ENCODE peak calls at places on chromosomes 12 and 14, in nine cellular contexts. X, T, C, A, Z, N, L, K and W are unnamed samples. For H3K4me1, the result is how much of the 10 kb centered on the place peaks cover.

GRCh38 chr14:64421166-64421565 is 33.0 kb downstream of the MTHFD1 start:
- DNase-seq in X (peak), T (peak), C (no peak), A (peak), Z (peak), N (peak), L (no peak), K (no peak), W (no peak)

GRCh38 chr12:132019891-132020290 is 70.1 kb downstream of the EP400 start:
- DNase-seq in X (no peak), T (no peak), C (no peak), A (no peak), Z (no peak), N (no peak), L (no peak), K (no peak), W (no peak)

GRCh38 chr12:21672151-21672550 is 14.5 kb upstream of the LDHB start:
- DNase-seq in X (no peak), T (no peak), C (no peak), A (peak), Z (no peak), N (no peak), L (no peak), K (no peak), W (no peak)

GRCh38 chr12:124411291-124411878 is 116.5 kb downstream of the RFLNA start:
- DNase-seq in X (peak), T (peak), C (peak), A (no peak), Z (peak), N (peak), L (peak), K (no peak), W (peak)

GRCh38 chr14:60565211-60565610 is 56.3 kb downstream of the SIX6 start:
- DNase-seq in X (no peak), T (peak), C (no peak), A (no peak), Z (peak), N (peak), L (no peak), K (no peak), W (no peak)

GRCh38 chr14:89349196-89350008 is 67.6 kb downstream of the FOXN3 start:
- DNase-seq in X (peak), T (no peak), C (peak), A (no peak), Z (no peak), N (peak), L (peak), K (no peak), W (peak)

GRCh38 chr12:128644664-128645296 is 179.0 kb downstream of the SLC15A4 start:
- DNase-seq in X (no peak), T (no peak), C (no peak), A (no peak), Z (no peak), N (no peak), L (no peak), K (no peak), W (peak)

GRCh38 chr12:14264316-14264715 is 101.2 kb upstream of the ATF7IP start:
- DNase-seq in X (no peak), T (no peak), C (no peak), A (no peak), Z (peak), N (no peak), L (no peak), K (no peak), W (no peak)

GRCh38 chr12:49796155-49796554 is 32.1 kb downstream of the NCKAP5L start:
- DNase-seq in X (no peak), T (no peak), C (peak), A (no peak), Z (no peak), N (no peak), L (no peak), K (no peak), W (no peak)

GRCh38 chr14:61280526-61281185 is 482 bp downstream of the TMEM30B start:
- DNase-seq in X (peak), T (peak), C (no peak), A (peak), Z (peak), N (peak), L (peak), K (peak), W (peak)

GRCh38 chr12:111405856-111406473 is at the start of gene SH2B3:
- DNase-seq in X (peak), T (no peak), C (no peak), A (no peak), Z (no peak), N (peak), L (peak), K (no peak), W (peak)

GRCh38 chr14:23044840-23045239 is 2.8 kb downstream of the PSMB11 start:
- DNase-seq in X (no peak), T (no peak), C (no peak), A (no peak), Z (no peak), N (no peak), L (no peak), K (no peak), W (no peak)

GRCh38 chr14:68824517-68825347 is 31.9 kb upstream of the ZFP36L1 start:
- DNase-seq in X (peak), T (peak), C (peak), A (peak), Z (no peak), N (peak), L (peak), K (peak), W (peak)

GRCh38 chr14:55350461-55350860 is 61.2 kb downstream of the ATG14 start:
- DNase-seq in X (no peak), T (no peak), C (no peak), A (no peak), Z (no peak), N (no peak), L (no peak), K (no peak), W (no peak)

GRCh38 chr12:101698782-101699347 is 1.4 kb downstream of the CHPT1 start:
- DNase-seq in X (no peak), T (peak), C (no peak), A (no peak), Z (no peak), N (peak), L (peak), K (no peak), W (no peak)

GRCh38 chr12:4856556-4856955 is 53.1 kb upstream of the KCNA1 start:
- DNase-seq in X (no peak), T (no peak), C (no peak), A (no peak), Z (no peak), N (no peak), L (no peak), K (no peak), W (no peak)

GRCh38 chr14:35365130-35366047 is 39.2 kb downstream of the NFKBIA start:
- DNase-seq in X (peak), T (peak), C (peak), A (peak), Z (peak), N (peak), L (peak), K (peak), W (peak)

GRCh38 chr14:35368139-35368460 is 36.4 kb downstream of the NFKBIA start:
- DNase-seq in X (no peak), T (no peak), C (no peak), A (no peak), Z (no peak), N (no peak), L (no peak), K (no peak), W (no peak)

GRCh38 chr14:35366521-35366976 is 38.0 kb downstream of the NFKBIA start:
- DNase-seq in X (no peak), T (no peak), C (no peak), A (no peak), Z (no peak), N (no peak), L (no peak), K (no peak), W (no peak)

GRCh38 chr14:35367056-35367372 is 37.5 kb downstream of the NFKBIA start:
- DNase-seq in X (no peak), T (no peak), C (no peak), A (no peak), Z (no peak), N (no peak), L (no peak), K (no peak), W (no peak)

GRCh38 chr14:35366048-35366428 is 38.5 kb downstream of the NFKBIA start:
- DNase-seq in X (peak), T (peak), C (no peak), A (no peak), Z (no peak), N (peak), L (no peak), K (peak), W (no peak)
- H3K4me1 ChIP-seq in X (under half), T (under half), C (under half), A (under half), Z (under half), N (under half), L (under half), K (under half), W (under half)

GRCh38 chr12:868722-869121 is 80.8 kb downstream of the RAD52 start:
- DNase-seq in X (no peak), T (no peak), C (no peak), A (no peak), Z (no peak), N (no peak), L (no peak), K (no peak), W (no peak)
- TF ChIP-seq CTCF in X (no peak), T (peak), C (no peak), A (no peak), Z (no peak), N (no peak), L (no peak), K (no peak), W (no peak)

GRCh38 chr12:6272300-6273208 is 37.9 kb upstream of the PLEKHG6 start:
- DNase-seq in X (no peak), T (no peak), C (peak), A (peak), Z (peak), N (no peak), L (no peak), K (no peak), W (no peak)

GRCh38 chr12:6271281-6271680 is 39.2 kb upstream of the PLEKHG6 start:
- DNase-seq in X (no peak), T (no peak), C (peak), A (no peak), Z (no peak), N (no peak), L (no peak), K (no peak), W (no peak)

GRCh38 chr12:6267007-6267721 is 43.3 kb upstream of the PLEKHG6 start:
- DNase-seq in X (no peak), T (peak), C (peak), A (no peak), Z (peak), N (peak), L (no peak), K (no peak), W (no peak)

GRCh38 chr12:6268484-6269157 is 41.9 kb upstream of the PLEKHG6 start:
- DNase-seq in X (no peak), T (no peak), C (peak), A (no peak), Z (no peak), N (no peak), L (no peak), K (no peak), W (no peak)

DNA sequence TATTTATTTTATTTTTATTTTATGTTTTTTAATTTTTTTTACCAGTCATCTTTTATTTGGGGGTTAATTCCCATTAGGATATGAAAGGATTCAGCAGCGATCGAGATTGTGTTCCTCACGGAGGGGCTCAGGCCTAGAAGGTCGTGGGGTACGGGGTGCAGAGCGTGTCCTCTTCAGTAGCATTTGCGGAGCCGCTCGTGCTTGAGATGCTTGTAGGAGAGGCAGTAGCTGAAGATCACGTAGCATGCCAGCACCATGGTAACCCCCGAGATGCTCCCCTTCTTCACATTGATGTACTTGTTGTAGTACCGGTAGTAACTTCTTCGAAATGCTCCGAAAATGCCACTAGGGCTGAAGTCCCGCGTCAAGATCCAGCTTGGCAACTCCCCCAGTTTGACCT is 40.5 kb upstream of the PLEKHG6 start:
- DNase-seq in X (no peak), T (no peak), C (peak), A (no peak), Z (no peak), N (no peak), L (no peak), K (no peak), W (no peak)
- H3K4me1 ChIP-seq in X (under half), T (under half), C (under half), A (under half), Z (under half), N (under half), L (under half), K (under half), W (under half)

DNA sequence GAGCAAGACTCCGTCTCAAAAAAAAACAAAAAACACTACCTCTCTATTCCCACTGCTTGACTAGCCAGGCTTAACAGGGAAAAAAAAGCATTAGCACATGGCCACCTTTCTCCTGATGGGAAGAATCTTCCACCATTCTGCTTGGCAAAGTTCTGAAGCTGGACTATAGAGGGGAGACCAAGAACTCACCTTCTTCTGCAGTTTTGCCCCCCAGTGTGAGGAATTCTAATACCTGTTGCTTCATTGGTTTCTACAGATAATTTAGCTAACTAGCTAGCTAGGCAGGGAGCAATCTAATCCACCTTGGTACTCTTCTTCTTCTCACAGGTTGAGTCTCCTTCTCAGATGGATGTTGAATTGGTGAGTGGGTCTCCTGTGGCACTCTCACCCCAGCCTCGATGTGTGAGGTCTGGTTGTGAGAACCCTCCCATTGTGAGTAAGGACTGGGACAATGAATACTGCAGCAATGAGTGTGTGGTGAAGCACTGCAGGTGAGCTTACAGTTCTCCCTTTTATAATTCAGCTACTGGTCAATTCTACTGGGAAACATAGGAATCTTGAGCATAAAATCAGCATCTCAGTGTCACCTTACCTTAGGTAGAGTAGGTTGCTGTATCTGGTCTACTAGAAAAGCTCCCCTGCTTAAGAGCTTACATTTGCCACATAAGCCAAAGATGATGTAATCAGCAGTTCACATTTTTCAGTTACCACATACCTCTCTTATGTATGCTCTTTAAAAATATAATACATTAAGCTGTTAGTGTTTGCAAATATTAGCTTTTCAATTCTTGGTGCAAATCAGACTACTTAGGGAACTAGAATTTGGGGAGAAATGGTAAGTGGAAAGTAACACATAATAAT is 16.0 kb downstream of the METTL3 start:
- DNase-seq in X (no peak), T (peak), C (no peak), A (no peak), Z (no peak), N (peak), L (no peak), K (no peak), W (no peak)
- TF ChIP-seq CTCF in X (no peak), T (no peak), C (no peak), A (no peak), Z (no peak), N (no peak), L (no peak), K (no peak), W (no peak)